ENCODE peak calls at places on chromosomes 4 and X, in six cellular contexts. One of them, this sample, is unnamed.

GRCh38 chr4:89572224-89572858 is 264.6 kb downstream of the SNCA start:
- DNase-seq in IMR-90: no peak
- DNase-seq in OCI-LY7: no peak
- DNase-seq in astrocyte of the cerebellum: peak; percentile 6
- DNase-seq in prostate gland: no peak
- DNase-seq in fibroblast of pulmonary artery: peak; percentile 25
- DNase-seq in this sample: no peak

GRCh38 chr4:173761938-173762337 is 231.9 kb upstream of the HAND2 start:
- DNase-seq in prostate gland: no peak
- DNase-seq in fibroblast of pulmonary artery: no peak
- DNase-seq in IMR-90: no peak
- DNase-seq in OCI-LY7: no peak
- DNase-seq in astrocyte of the cerebellum: no peak
- DNase-seq in this sample: no peak

GRCh38 chrX:29662759-29663503 is 552.4 kb upstream of the MAGEB2 start:
- DNase-seq in IMR-90: peak; percentile 98
- DNase-seq in fibroblast of pulmonary artery: peak; percentile 87
- DNase-seq in astrocyte of the cerebellum: peak; percentile 83
- DNase-seq in OCI-LY7: no peak
- DNase-seq in prostate gland: no peak
- DNase-seq in this sample: peak; percentile 47

GRCh38 chrX:77451041-77451440 is 3.9 kb downstream of the FGF16 start:
- DNase-seq in prostate gland: no peak
- DNase-seq in astrocyte of the cerebellum: no peak
- DNase-seq in fibroblast of pulmonary artery: peak; percentile 31
- DNase-seq in IMR-90: peak; percentile 52
- DNase-seq in OCI-LY7: no peak
- DNase-seq in this sample: peak; percentile 6

GRCh38 chrX:153935326-153935851 is 552 bp upstream of the NAA10 start:
- DNase-seq in prostate gland: no peak
- DNase-seq in fibroblast of pulmonary artery: no peak
- DNase-seq in OCI-LY7: no peak
- DNase-seq in astrocyte of the cerebellum: no peak
- DNase-seq in IMR-90: no peak
- DNase-seq in this sample: no peak

GRCh38 chrX:15202458-15203177 is 67.3 kb downstream of the ASB9 start:
- DNase-seq in astrocyte of the cerebellum: peak; percentile 26
- DNase-seq in fibroblast of pulmonary artery: no peak
- DNase-seq in prostate gland: no peak
- DNase-seq in OCI-LY7: no peak
- DNase-seq in IMR-90: no peak
- DNase-seq in this sample: peak; percentile 31

GRCh38 chr4:137609693-137610450 is 77.6 kb upstream of the PCDH18 start:
- DNase-seq in fibroblast of pulmonary artery: peak; percentile 53
- DNase-seq in prostate gland: no peak
- DNase-seq in OCI-LY7: no peak
- DNase-seq in astrocyte of the cerebellum: no peak
- DNase-seq in IMR-90: peak; percentile 78
- DNase-seq in this sample: no peak

GRCh38 chrX:149495573-149496071 is 9.5 kb downstream of the IDS start:
- DNase-seq in IMR-90: peak; percentile 69
- DNase-seq in OCI-LY7: no peak
- DNase-seq in astrocyte of the cerebellum: peak; percentile 54
- DNase-seq in fibroblast of pulmonary artery: peak; percentile 51
- DNase-seq in prostate gland: no peak
- DNase-seq in this sample: no peak

GRCh38 chr4:39469429-39470077 is 10.7 kb downstream of the LIAS start:
- DNase-seq in IMR-90: peak; percentile 87
- DNase-seq in OCI-LY7: peak; percentile 80
- DNase-seq in astrocyte of the cerebellum: peak; percentile 79
- DNase-seq in prostate gland: peak; percentile 31
- DNase-seq in fibroblast of pulmonary artery: peak; percentile 91
- DNase-seq in this sample: peak; percentile 76

GRCh38 chr4:66681962-66682361 is 863.3 kb downstream of the CENPC start:
- DNase-seq in prostate gland: no peak
- DNase-seq in astrocyte of the cerebellum: peak; percentile 29
- DNase-seq in IMR-90: peak; percentile 3
- DNase-seq in fibroblast of pulmonary artery: peak; percentile 80
- DNase-seq in OCI-LY7: no peak
- DNase-seq in this sample: no peak

GRCh38 chrX:1387141-1387776 is 4.7 kb downstream of the SLC25A6 start:
- DNase-seq in IMR-90: no peak
- DNase-seq in prostate gland: no peak
- DNase-seq in OCI-LY7: no peak
- DNase-seq in astrocyte of the cerebellum: no peak
- DNase-seq in fibroblast of pulmonary artery: no peak
- DNase-seq in this sample: no peak

DNA sequence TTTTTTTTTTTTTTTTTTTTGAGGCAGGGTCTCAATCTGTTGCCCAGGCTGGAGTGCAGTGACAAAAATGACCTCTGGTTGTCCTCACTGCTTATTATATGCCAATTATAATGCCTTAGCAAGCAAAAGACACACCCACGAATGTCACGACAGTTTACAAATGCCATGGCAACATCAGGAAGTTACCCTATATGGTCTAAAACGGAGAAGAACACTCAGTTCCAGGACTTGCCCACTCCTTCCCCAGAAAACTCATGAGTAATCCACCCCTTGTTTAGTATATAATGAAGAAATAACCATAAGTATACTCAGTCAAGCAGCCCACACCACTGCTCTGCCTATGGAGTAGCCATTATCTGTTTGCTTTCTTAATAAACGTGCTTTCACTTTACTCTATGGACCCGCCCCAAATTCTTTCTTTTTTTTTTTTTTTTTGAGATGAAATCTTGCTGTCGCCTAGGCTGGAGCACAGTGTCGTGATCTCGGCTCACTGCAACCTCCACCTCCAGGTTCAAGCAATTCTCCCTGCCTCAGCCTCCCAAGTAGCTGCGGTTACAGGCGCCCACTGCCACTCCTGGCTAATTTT is 106.2 kb downstream of the SMIM20 start:
- DNase-seq in OCI-LY7: no peak
- DNase-seq in fibroblast of pulmonary artery: peak; percentile 83
- DNase-seq in IMR-90: peak; percentile 84
- DNase-seq in astrocyte of the cerebellum: no peak
- DNase-seq in prostate gland: no peak
- DNase-seq in this sample: no peak
- H3K4me3 ChIP-seq in OCI-LY7: no peak overlapping the region
- H3K4me3 ChIP-seq in fibroblast of pulmonary artery: no peak overlapping the region
- H3K4me3 ChIP-seq in IMR-90: no peak overlapping the region
- H3K4me3 ChIP-seq in astrocyte of the cerebellum: no peak overlapping the region
- H3K4me3 ChIP-seq in prostate gland: no peak overlapping the region
- H3K4me3 ChIP-seq in this sample: no peak overlapping the region

GRCh38 chrX:5650904-5651303 is 577.8 kb downstream of the NLGN4X start:
- DNase-seq in fibroblast of pulmonary artery: no peak
- DNase-seq in OCI-LY7: no peak
- DNase-seq in astrocyte of the cerebellum: no peak
- DNase-seq in IMR-90: no peak
- DNase-seq in prostate gland: no peak
- DNase-seq in this sample: peak; percentile 68

DNA sequence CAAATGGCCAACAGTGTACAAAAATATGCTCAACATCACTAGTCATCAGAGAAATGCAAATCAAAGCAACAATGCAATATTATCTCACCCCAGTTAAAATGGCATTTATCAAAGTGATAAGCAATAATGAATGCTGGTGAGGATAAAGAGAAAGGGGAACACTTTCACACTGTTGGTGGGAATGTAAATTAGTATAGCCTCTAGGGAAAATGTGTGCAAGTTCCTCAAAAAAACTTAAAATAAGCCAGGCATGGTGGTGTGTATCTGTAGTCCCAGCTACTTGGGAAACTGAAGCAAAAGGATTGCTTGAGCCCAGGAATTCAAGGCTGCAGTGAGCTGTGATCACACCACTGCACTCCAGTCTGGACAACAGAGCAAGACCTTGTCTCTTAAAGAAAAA is 572.1 kb downstream of the NLGN4X start:
- DNase-seq in OCI-LY7: no peak
- DNase-seq in astrocyte of the cerebellum: no peak
- DNase-seq in fibroblast of pulmonary artery: no peak
- DNase-seq in IMR-90: no peak
- DNase-seq in prostate gland: no peak
- DNase-seq in this sample: no peak
- TF ChIP-seq CTCF in OCI-LY7: no peak
- TF ChIP-seq CTCF in astrocyte of the cerebellum: no peak
- TF ChIP-seq CTCF in fibroblast of pulmonary artery: no peak
- TF ChIP-seq CTCF in IMR-90: no peak
- TF ChIP-seq CTCF in prostate gland: no peak
- TF ChIP-seq CTCF in this sample: no peak

GRCh38 chr4:185772391-185773093 is 39.5 kb downstream of the SORBS2 start:
- DNase-seq in astrocyte of the cerebellum: no peak
- DNase-seq in IMR-90: no peak
- DNase-seq in prostate gland: no peak
- DNase-seq in OCI-LY7: no peak
- DNase-seq in fibroblast of pulmonary artery: no peak
- DNase-seq in this sample: peak; percentile 48
- H3K4me3 ChIP-seq in astrocyte of the cerebellum: no peak overlapping the region
- H3K4me3 ChIP-seq in IMR-90: no peak overlapping the region
- H3K4me3 ChIP-seq in prostate gland: no peak overlapping the region
- H3K4me3 ChIP-seq in OCI-LY7: no peak overlapping the region
- H3K4me3 ChIP-seq in fibroblast of pulmonary artery: no peak overlapping the region
- H3K4me3 ChIP-seq in this sample: no peak overlapping the region

GRCh38 chr4:92163348-92163747 is 140.4 kb upstream of the GRID2 start:
- DNase-seq in IMR-90: peak; percentile 7
- DNase-seq in prostate gland: no peak
- DNase-seq in astrocyte of the cerebellum: no peak
- DNase-seq in OCI-LY7: peak; percentile 14
- DNase-seq in fibroblast of pulmonary artery: peak; percentile 17
- DNase-seq in this sample: peak; percentile 15
- TF ChIP-seq CTCF in IMR-90: peak; percentile 37
- TF ChIP-seq CTCF in prostate gland: no peak
- TF ChIP-seq CTCF in astrocyte of the cerebellum: peak; percentile 24
- TF ChIP-seq CTCF in OCI-LY7: peak; percentile 71
- TF ChIP-seq CTCF in fibroblast of pulmonary artery: peak; percentile 42
- TF ChIP-seq CTCF in this sample: peak; percentile 38

This sample was measured in GM12865.